ENCODE peak calls at places on chromosomes 2 and 18, in ten cellular contexts. L, P, G, O, E, K, B, Q, S and N are unnamed samples.

GRCh38 chr18:37729715-37730114 is 164.1 kb upstream of the CELF4 start:
- DNase-seq in E (no peak), B (no peak), Q (peak; percentile 11), O (no peak), G (no peak), S (no peak), P (no peak), L (no peak), K (no peak), N (no peak)

GRCh38 chr2:45653584-45653983 is 2.1 kb downstream of the PRKCE start:
- DNase-seq in O (no peak), B (no peak), K (peak; percentile 61), E (peak; percentile 44), Q (no peak), L (peak; percentile 76), G (no peak), P (no peak), S (no peak), N (no peak)

GRCh38 chr2:61855178-61855523 is 1.3 kb upstream of the FAM161A start:
- DNase-seq in G (no peak), B (no peak), L (no peak), S (peak; percentile 29), Q (peak; percentile 54), K (peak; percentile 43), E (no peak), P (peak; percentile 57), O (no peak), N (peak; percentile 40)

GRCh38 chr2:67389286-67389685 is 7.8 kb upstream of the ETAA1 start:
- DNase-seq in K (peak; percentile 64), L (peak; percentile 79), E (peak; percentile 80), P (no peak), O (peak; percentile 86), S (no peak), B (no peak), Q (no peak), G (peak; percentile 70), N (no peak)

GRCh38 chr2:63977904-63978303 is 41.3 kb downstream of the VPS54 start:
- DNase-seq in O (no peak), L (no peak), E (no peak), Q (no peak), B (no peak), K (no peak), S (no peak), G (no peak), P (no peak), N (no peak)

GRCh38 chr2:31812051-31812798 is 198.6 kb downstream of the MEMO1 start:
- DNase-seq in L (no peak), B (no peak), O (peak; percentile 24), G (peak; percentile 17), P (no peak), Q (peak; percentile 28), K (no peak), E (peak; percentile 8), S (no peak), N (no peak)

GRCh38 chr18:63365909-63366269 is 1.1 kb downstream of the KDSR start:
- DNase-seq in K (no peak), E (peak; percentile 24), L (peak; percentile 12), B (no peak), P (no peak), O (no peak), S (peak; percentile 24), G (peak; percentile 6), Q (peak; percentile 33), N (peak; percentile 12)

GRCh38 chr18:26901020-26901419 is 35.5 kb upstream of the AQP4 start:
- DNase-seq in E (no peak), O (no peak), G (no peak), L (no peak), Q (no peak), P (no peak), K (no peak), S (no peak), B (no peak), N (no peak)

GRCh38 chr2:88545118-88545517 is 82.1 kb downstream of the EIF2AK3 start:
- DNase-seq in O (peak; percentile 63), L (peak; percentile 11), G (peak; percentile 38), B (no peak), S (no peak), P (no peak), Q (peak; percentile 65), E (peak; percentile 43), K (no peak), N (no peak)

GRCh38 chr2:30354621-30355020 is 92.4 kb upstream of the LCLAT1 start:
- DNase-seq in S (no peak), P (no peak), O (no peak), B (no peak), Q (no peak), G (peak; percentile 40), K (no peak), L (no peak), E (no peak), N (no peak)

GRCh38 chr2:109244750-109245382 is 115.9 kb downstream of the SH3RF3 start:
- DNase-seq in P (no peak), Q (peak; percentile 40), E (no peak), O (no peak), L (no peak), B (no peak), K (no peak), G (no peak), S (no peak), N (no peak)

GRCh38 chr2:72952961-72953360 is 35.6 kb downstream of the EMX1 start:
- DNase-seq in E (no peak), Q (no peak), B (no peak), G (no peak), O (no peak), L (no peak), K (no peak), P (no peak), S (no peak), N (no peak)

GRCh38 chr2:163800889-163801498 is 65.2 kb upstream of the FIGN start:
- DNase-seq in K (peak; percentile 66), G (peak; percentile 33), O (no peak), L (peak; percentile 72), P (no peak), Q (no peak), E (peak; percentile 21), S (no peak), B (no peak), N (peak; percentile 47)

GRCh38 chr18:12857215-12857924 is 26.7 kb downstream of the PTPN2 start:
- DNase-seq in L (no peak), B (no peak), S (no peak), P (no peak), E (no peak), K (no peak), O (no peak), G (no peak), Q (no peak), N (no peak)

GRCh38 chr2:28480403-28481049 is 15.3 kb upstream of the PLB1 start:
- DNase-seq in Q (no peak), O (no peak), K (no peak), B (no peak), E (no peak), G (no peak), P (no peak), L (no peak), S (no peak), N (no peak)

DNA sequence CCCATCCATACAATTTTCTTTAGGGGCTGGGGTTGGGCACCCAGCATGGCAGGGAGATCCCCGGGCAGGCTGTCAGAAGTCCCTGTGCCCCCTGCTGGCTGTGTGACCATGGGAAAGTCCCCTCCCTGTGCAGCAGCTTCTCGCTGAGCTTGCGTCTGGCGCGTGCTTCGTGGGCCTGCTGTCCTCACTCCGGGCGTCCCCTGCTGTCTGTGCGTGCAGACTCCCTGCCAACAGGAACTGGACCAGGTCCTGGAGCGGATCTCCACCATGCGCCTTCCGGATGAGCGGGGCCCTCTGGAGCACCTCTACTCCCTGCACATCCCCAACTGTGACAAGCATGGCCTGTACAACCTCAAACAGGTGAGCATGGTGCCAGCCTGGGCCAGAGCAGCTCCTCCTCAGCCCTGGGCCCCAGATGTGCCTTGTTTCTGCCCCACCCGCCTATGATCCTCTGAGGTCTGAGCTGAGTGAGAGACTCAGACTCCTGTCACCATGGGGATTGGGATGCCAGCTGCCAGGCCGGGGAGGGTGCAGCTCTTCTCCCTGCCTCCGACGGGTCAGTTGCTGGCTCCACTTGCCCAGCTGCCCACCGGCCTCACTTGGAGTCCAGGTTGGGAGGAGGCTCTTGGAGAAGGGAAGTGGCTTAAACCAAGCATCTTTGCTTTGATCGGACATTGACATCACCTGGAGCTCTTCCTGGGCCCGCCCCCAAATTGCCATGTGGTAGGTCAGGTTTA is 28.6 kb downstream of the IGFBP2 start:
- DNase-seq in S (no peak), E (no peak), B (no peak), L (peak; percentile 50), P (no peak), O (no peak), K (no peak), Q (no peak), G (no peak), N (no peak)
- TF ChIP-seq CTCF in S (no peak), E (no peak), B (peak; percentile 26), L (peak; percentile 41), P (peak; percentile 35), O (peak; percentile 17), K (peak; percentile 24), Q (no peak), G (peak; percentile 27), N (no peak)

DNA sequence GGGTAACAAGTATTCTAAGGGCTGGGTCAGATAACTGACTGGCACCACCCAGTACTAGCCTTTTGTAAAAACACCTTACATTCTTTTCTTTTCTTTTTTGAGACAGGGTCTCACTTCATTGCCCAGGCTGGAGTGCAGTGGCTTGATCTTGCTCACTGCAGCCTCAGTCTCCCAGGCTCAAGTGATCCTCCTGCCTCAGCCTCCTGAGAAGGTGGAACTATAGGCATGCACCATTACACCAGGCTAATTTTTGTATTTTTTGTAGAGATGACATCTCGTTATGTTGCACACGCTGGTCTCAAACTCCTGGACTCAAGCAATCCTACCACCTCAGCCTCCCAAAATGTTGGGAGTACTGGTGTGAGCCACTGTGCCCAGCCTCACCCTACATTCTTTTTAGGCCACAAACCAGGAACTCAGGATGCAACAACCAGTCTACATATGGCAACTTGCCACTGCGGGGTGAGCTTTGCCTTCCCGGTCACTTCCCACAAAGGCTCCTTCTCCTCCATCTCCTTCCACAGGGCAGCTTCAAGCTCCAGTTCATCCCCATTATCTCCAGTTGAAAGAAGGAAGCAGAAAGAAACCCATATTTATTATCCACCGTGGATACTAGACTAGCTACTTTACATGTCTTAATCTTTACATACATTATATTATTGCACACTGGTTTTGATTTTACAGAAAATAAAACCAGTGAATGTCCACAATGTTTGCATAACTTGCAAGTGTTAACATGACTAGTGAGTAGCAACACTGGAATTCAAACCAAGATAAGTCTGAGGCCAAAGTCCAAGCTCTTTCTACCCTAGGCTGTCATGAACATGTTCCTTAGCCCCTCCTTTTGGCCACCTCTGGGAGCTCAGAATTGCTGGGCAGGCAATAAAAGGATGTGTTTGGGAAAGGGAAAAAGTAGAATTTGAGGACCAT is 23.7 kb upstream of the AP1S3 start:
- DNase-seq in O (peak; percentile 81), L (peak; percentile 81), E (peak; percentile 92), P (no peak), S (peak; percentile 65), Q (peak; percentile 94), G (peak; percentile 77), B (no peak), K (peak; percentile 59), N (no peak)
- TF ChIP-seq CTCF in O (peak; percentile 11), L (peak; percentile 45), E (peak; percentile 22), P (no peak), S (no peak), Q (no peak), G (no peak), B (no peak), K (no peak), N (no peak)

GRCh38 chr18:45734505-45734904 is 10.5 kb downstream of the SLC14A1 start:
- DNase-seq in B (no peak), E (no peak), L (no peak), P (no peak), S (no peak), O (no peak), G (no peak), Q (no peak), K (no peak), N (no peak)
- TF ChIP-seq CTCF in B (no peak), E (no peak), L (no peak), P (no peak), S (no peak), O (no peak), G (no peak), Q (no peak), K (no peak), N (no peak)

GRCh38 chr18:33404244-33404873 is 36.2 kb downstream of the CCDC178 start:
- DNase-seq in Q (no peak), K (no peak), B (no peak), L (no peak), G (no peak), P (no peak), E (peak; percentile 3), O (peak; percentile 1), S (no peak), N (no peak)
- TF ChIP-seq CTCF in Q (peak; percentile 26), K (peak; percentile 35), B (peak; percentile 25), L (peak; percentile 20), G (peak; percentile 31), P (peak; percentile 45), E (peak; percentile 28), O (peak; percentile 11), S (peak; percentile 9), N (peak; percentile 46)